ENCODE peak calls at places on chromosomes 12 and 14, in seven cellular contexts. J, A, I, E, T, F and Q are unnamed samples.

GRCh38 chr14:75010472-75010871 is 7.8 kb downstream of the EIF2B2 start:
- DNase-seq in J (no peak), A (no peak), I (no peak), E (no peak), T (no peak), F (no peak), Q (no peak)

GRCh38 chr12:98154850-98155249 is 360.5 kb upstream of the TMPO start:
- DNase-seq in J (no peak), A (no peak), I (peak), E (no peak), T (no peak), F (peak), Q (peak)

GRCh38 chr12:52900166-52900895 is 4.5 kb downstream of the KRT8 start:
- DNase-seq in J (no peak), A (no peak), I (peak), E (no peak), T (no peak), F (no peak), Q (no peak)

GRCh38 chr14:101937926-101938767 is 26.2 kb upstream of the DYNC1H1 start:
- DNase-seq in J (no peak), A (no peak), I (no peak), E (peak), T (peak), F (no peak), Q (no peak)

GRCh38 chr14:21071225-21072041 is 1.3 kb downstream of the ARHGEF40 start:
- DNase-seq in J (peak), A (peak), I (peak), E (peak), T (peak), F (peak), Q (peak)

GRCh38 chr14:101369916-101370592 is 191.2 kb upstream of the DIO3 start:
- DNase-seq in J (no peak), A (peak), I (no peak), E (no peak), T (no peak), F (no peak), Q (no peak)

GRCh38 chr12:116070420-116070819 is 207.1 kb downstream of the MED13L start:
- DNase-seq in J (no peak), A (no peak), I (no peak), E (no peak), T (no peak), F (no peak), Q (no peak)

GRCh38 chr12:102016472-102016871 is 45.3 kb downstream of the WASHC3 start:
- DNase-seq in J (no peak), A (no peak), I (peak), E (no peak), T (no peak), F (no peak), Q (no peak)

GRCh38 chr12:24244801-24245200 is 295.3 kb upstream of the SOX5 start:
- DNase-seq in J (no peak), A (no peak), I (peak), E (no peak), T (no peak), F (no peak), Q (peak)

GRCh38 chr14:79516009-79516408 is 695.3 kb downstream of the DIO2 start:
- DNase-seq in J (no peak), A (no peak), I (no peak), E (no peak), T (no peak), F (no peak), Q (no peak)

GRCh38 chr14:24385524-24385923 is 13.3 kb upstream of the NYNRIN start:
- DNase-seq in J (no peak), A (no peak), I (no peak), E (no peak), T (no peak), F (no peak), Q (no peak)

GRCh38 chr12:91662021-91662420 is 479.4 kb upstream of the DCN start:
- DNase-seq in J (no peak), A (no peak), I (no peak), E (no peak), T (no peak), F (no peak), Q (no peak)

GRCh38 chr12:57101892-57102695 is 9.1 kb downstream of the STAT6 start:
- DNase-seq in J (no peak), A (no peak), I (peak), E (no peak), T (peak), F (peak), Q (no peak)

GRCh38 chr14:61385002-61385685 is 63.8 kb downstream of the PRKCH start:
- DNase-seq in J (no peak), A (no peak), I (no peak), E (no peak), T (no peak), F (no peak), Q (no peak)

GRCh38 chr12:53190108-53190729 is 9.5 kb upstream of the CSAD start:
- DNase-seq in J (peak), A (peak), I (peak), E (peak), T (no peak), F (peak), Q (peak)

GRCh38 chr12:6276936-6277615 is 33.4 kb upstream of the PLEKHG6 start:
- DNase-seq in J (no peak), A (no peak), I (peak), E (no peak), T (no peak), F (no peak), Q (peak)

GRCh38 chr12:94242871-94243270 is 94.5 kb downstream of the PLXNC1 start:
- DNase-seq in J (no peak), A (no peak), I (no peak), E (no peak), T (no peak), F (peak), Q (no peak)

GRCh38 chr12:20822925-20823324 is 12.4 kb downstream of the SLCO1B3 start:
- DNase-seq in J (no peak), A (no peak), I (no peak), E (no peak), T (no peak), F (no peak), Q (no peak)

GRCh38 chr14:50320279-50320678 is 8.2 kb downstream of the DMAC2L start:
- DNase-seq in J (no peak), A (no peak), I (no peak), E (no peak), T (no peak), F (no peak), Q (peak)

GRCh38 chr12:111406474-111407370 is 999 bp downstream of the SH2B3 start:
- DNase-seq in J (peak), A (no peak), I (no peak), E (peak), T (no peak), F (peak), Q (no peak)

GRCh38 chr12:6070472-6071257 is 53.8 kb downstream of the VWF start:
- DNase-seq in J (no peak), A (no peak), I (no peak), E (no peak), T (no peak), F (no peak), Q (no peak)

GRCh38 chr14:103348154-103348553 is 14.1 kb downstream of the EIF5 start:
- DNase-seq in J (no peak), A (no peak), I (no peak), E (no peak), T (no peak), F (no peak), Q (no peak)

GRCh38 chr12:99111600-99111999 is 466.5 kb downstream of the APAF1 start:
- DNase-seq in J (no peak), A (no peak), I (peak), E (no peak), T (no peak), F (no peak), Q (no peak)

GRCh38 chr12:69401940-69402339 is 42.4 kb downstream of the YEATS4 start:
- DNase-seq in J (no peak), A (no peak), I (no peak), E (no peak), T (no peak), F (no peak), Q (no peak)

GRCh38 chr12:4954632-4955354 is 45.1 kb downstream of the KCNA1 start:
- DNase-seq in J (no peak), A (no peak), I (no peak), E (no peak), T (no peak), F (no peak), Q (no peak)

GRCh38 chr12:49588281-49588680 is 17.2 kb downstream of the FAM186B start:
- DNase-seq in J (no peak), A (no peak), I (no peak), E (no peak), T (no peak), F (no peak), Q (no peak)

GRCh38 chr14:22872833-22873520 is 1.4 kb downstream of the LRP10 start:
- DNase-seq in J (no peak), A (no peak), I (no peak), E (no peak), T (no peak), F (no peak), Q (no peak)

GRCh38 chr14:31419179-31420012 is 954 bp downstream of the HEATR5A start:
- DNase-seq in J (no peak), A (no peak), I (no peak), E (no peak), T (no peak), F (no peak), Q (no peak)

GRCh38 chr14:85516239-85517112 is 13.5 kb upstream of the FLRT2 start:
- DNase-seq in J (no peak), A (no peak), I (peak), E (no peak), T (no peak), F (peak), Q (peak)

GRCh38 chr12:24470050-24470449 is 478.9 kb downstream of the BCAT1 start:
- DNase-seq in J (no peak), A (no peak), I (no peak), E (no peak), T (no peak), F (peak), Q (no peak)

GRCh38 chr12:16610743-16611142 is 4.8 kb upstream of the LMO3 start:
- DNase-seq in J (no peak), A (no peak), I (no peak), E (no peak), T (no peak), F (no peak), Q (no peak)

GRCh38 chr12:33669349-33669748 is 229.7 kb upstream of the SYT10 start:
- DNase-seq in J (no peak), A (no peak), I (no peak), E (no peak), T (no peak), F (no peak), Q (no peak)

DNA sequence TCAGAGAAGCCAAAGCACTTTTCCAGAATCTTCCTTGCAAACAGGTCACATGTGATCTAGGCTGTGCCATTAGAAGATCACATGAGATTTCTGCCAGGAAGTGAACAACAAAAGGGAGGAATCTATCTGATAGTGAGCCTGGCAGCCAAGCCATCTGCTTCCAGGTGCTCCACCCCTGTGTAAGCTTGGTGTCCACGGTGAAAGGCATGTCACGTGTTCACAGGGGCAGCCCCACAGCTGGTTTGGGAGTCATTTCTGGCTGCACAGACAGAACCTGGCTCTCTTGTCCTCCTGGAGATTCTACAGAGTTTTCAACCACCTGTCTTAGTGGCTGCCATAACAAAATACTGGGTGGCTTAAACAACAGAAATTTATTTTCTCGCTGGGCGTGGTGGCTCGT is 3.6 kb upstream of the KSR2 start:
- DNase-seq in J (no peak), A (no peak), I (no peak), E (no peak), T (no peak), F (no peak), Q (no peak)
- TF ChIP-seq CTCF in J (no peak), A (no peak), I (no peak), E (no peak), T (no peak), F (no peak), Q (no peak)

GRCh38 chr14:77131871-77132486 is 9.6 kb downstream of the ZDHHC22 start:
- DNase-seq in J (no peak), A (peak), I (no peak), E (no peak), T (no peak), F (no peak), Q (no peak)
- TF ChIP-seq CTCF in J (no peak), A (no peak), I (peak), E (no peak), T (no peak), F (no peak), Q (no peak)

GRCh38 chr12:92866418-92866817 is 62.7 kb downstream of the EEA1 start:
- DNase-seq in J (no peak), A (no peak), I (no peak), E (no peak), T (no peak), F (no peak), Q (peak)

GRCh38 chr12:92871121-92871520 is 58.0 kb downstream of the EEA1 start:
- DNase-seq in J (no peak), A (no peak), I (no peak), E (no peak), T (no peak), F (peak), Q (no peak)
- TF ChIP-seq CTCF in J (no peak), A (no peak), I (no peak), E (no peak), T (no peak), F (no peak), Q (no peak)

GRCh38 chr12:79886917-79887519 is 47.9 kb downstream of the PPP1R12A start:
- DNase-seq in J (no peak), A (no peak), I (peak), E (no peak), T (no peak), F (peak), Q (peak)
- TF ChIP-seq CTCF in J (peak), A (peak), I (peak), E (peak), T (peak), F (peak), Q (peak)

DNA sequence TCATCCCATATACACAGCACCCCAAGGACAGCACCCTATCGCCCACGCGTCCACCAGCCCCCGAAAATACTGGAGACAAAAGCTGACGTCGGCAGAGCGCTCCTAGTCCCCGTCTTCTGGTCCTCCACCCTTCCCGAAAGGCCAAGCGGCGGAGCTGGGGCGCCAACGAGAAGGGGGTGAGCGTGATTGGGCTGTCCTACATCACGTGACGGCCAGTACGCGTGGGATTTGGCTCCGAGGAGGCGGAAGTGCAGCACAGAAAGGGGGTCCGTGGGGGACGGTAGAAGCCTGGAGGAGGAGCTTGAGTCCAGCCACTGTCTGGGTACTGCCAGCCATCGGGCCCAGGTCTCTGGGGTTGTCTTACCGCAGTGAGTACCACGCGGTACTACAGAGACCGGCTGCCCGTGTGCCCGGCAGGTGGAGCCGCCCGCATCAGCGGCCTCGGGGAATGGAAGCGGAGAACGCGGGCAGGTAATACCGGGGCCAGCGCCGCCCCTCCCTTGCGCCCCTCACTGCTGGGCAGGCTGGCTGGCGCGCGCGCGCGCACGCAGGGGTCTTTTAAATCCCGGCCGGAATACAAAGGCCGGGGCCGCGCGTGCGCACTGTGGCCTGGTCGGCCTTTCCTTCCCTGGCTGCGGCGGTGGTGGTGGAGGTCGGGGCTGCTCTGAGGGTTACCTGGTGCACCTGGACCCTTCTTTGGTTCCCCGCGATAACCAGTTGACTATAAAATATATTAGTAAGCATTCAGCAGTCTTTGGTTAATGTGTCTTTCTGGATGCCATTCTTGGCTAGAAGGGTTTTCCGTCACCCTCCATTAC is at the start of gene TDG:
- DNase-seq in J (peak), A (peak), I (peak), E (peak), T (peak), F (peak), Q (peak)
- TF ChIP-seq CTCF in J (peak), A (no peak), I (no peak), E (no peak), T (no peak), F (no peak), Q (no peak)